ENCODE peak calls at places on chromosomes 2 and 18, in six cellular contexts. E, A, M, Z, R and O are unnamed samples.

GRCh38 chr18:47883771-47884413 is 46.6 kb downstream of the SMAD2 start:
- DNase-seq in E (peak; percentile 40), Z (peak; percentile 74), M (no peak), R (peak; percentile 49), A (no peak), O (peak; percentile 12)

GRCh38 chr2:234846589-234847363 is 105.0 kb upstream of the SH3BP4 start:
- DNase-seq in A (no peak), M (no peak), Z (no peak), R (no peak), E (no peak), O (no peak)

GRCh38 chr2:136376211-136376610 is 258.3 kb upstream of the CXCR4 start:
- DNase-seq in E (no peak), Z (no peak), M (no peak), A (no peak), R (no peak), O (no peak)

GRCh38 chr2:190607014-190607597 is 41.8 kb upstream of the NAB1 start:
- DNase-seq in M (peak; percentile 4), R (no peak), E (peak; percentile 32), Z (peak; percentile 58), A (no peak), O (no peak)

GRCh38 chr18:47901624-47902362 is 28.7 kb downstream of the SMAD2 start:
- DNase-seq in Z (no peak), R (no peak), A (no peak), M (no peak), E (no peak), O (peak; percentile 8)

GRCh38 chr2:66531156-66531555 is 96.2 kb downstream of the MEIS1 start:
- DNase-seq in R (no peak), A (no peak), M (no peak), E (peak; percentile 50), Z (no peak), O (no peak)

GRCh38 chr2:227623225-227623624 is 5.9 kb downstream of the SCYGR4 start:
- DNase-seq in Z (peak; percentile 64), A (peak; percentile 8), E (peak; percentile 58), R (no peak), M (no peak), O (peak; percentile 79)

GRCh38 chr2:28415010-28415409 is 22.4 kb downstream of the FOSL2 start:
- DNase-seq in M (no peak), E (no peak), Z (peak; percentile 5), R (no peak), A (no peak), O (no peak)

GRCh38 chr2:9310390-9310789 is 103.8 kb downstream of the ASAP2 start:
- DNase-seq in R (no peak), M (no peak), A (peak; percentile 55), E (peak; percentile 83), Z (peak; percentile 82), O (peak; percentile 80)

GRCh38 chr2:235870515-235870914 is 297.7 kb downstream of the GBX2 start:
- DNase-seq in E (no peak), Z (no peak), A (no peak), M (no peak), R (no peak), O (no peak)

GRCh38 chr18:45874501-45875184 is 49.2 kb downstream of the SIGLEC15 start:
- DNase-seq in E (no peak), R (peak; percentile 74), A (no peak), M (no peak), Z (no peak), O (peak; percentile 42)

GRCh38 chr18:10499230-10499629 is 26.6 kb upstream of the NAPG start:
- DNase-seq in A (no peak), R (no peak), E (no peak), M (no peak), Z (no peak), O (no peak)

GRCh38 chr2:233048569-233049193 is 11.5 kb upstream of the INPP5D start:
- DNase-seq in R (no peak), Z (no peak), E (no peak), M (no peak), A (no peak), O (no peak)

GRCh38 chr18:56124186-56124585 is 514.2 kb downstream of the TXNL1 start:
- DNase-seq in R (no peak), M (no peak), A (peak; percentile 44), E (peak; percentile 28), Z (peak; percentile 80), O (no peak)

GRCh38 chr18:55587341-55588000 is 521 bp downstream of the TCF4 start:
- DNase-seq in M (peak; percentile 35), Z (peak; percentile 56), A (no peak), E (peak; percentile 71), R (peak; percentile 4), O (no peak)

GRCh38 chr18:13137041-13137938 is 81.3 kb upstream of the LDLRAD4 start:
- DNase-seq in A (no peak), M (peak; percentile 63), R (peak; percentile 48), E (no peak), Z (peak; percentile 10), O (peak; percentile 21)

GRCh38 chr2:112803691-112804521 is 19.6 kb upstream of the IL1A start:
- DNase-seq in E (peak; percentile 43), A (no peak), M (no peak), Z (peak; percentile 84), R (no peak), O (peak; percentile 9)

GRCh38 chr2:172423120-172423519 is 4.3 kb upstream of the ITGA6 start:
- DNase-seq in R (no peak), E (no peak), Z (no peak), M (no peak), A (no peak), O (no peak)

GRCh38 chr2:118847447-118848172 is at the start of gene EN1:
- DNase-seq in R (peak; percentile 55), A (peak; percentile 62), E (peak; percentile 31), M (peak; percentile 54), Z (peak; percentile 81), O (no peak)

GRCh38 chr18:11327656-11328055 is 178.3 kb upstream of the PIEZO2 start:
- DNase-seq in M (no peak), R (no peak), Z (peak; percentile 60), A (no peak), E (peak; percentile 48), O (no peak)

GRCh38 chr2:223563462-223563861 is 38.7 kb downstream of the SCG2 start:
- DNase-seq in A (no peak), R (no peak), M (no peak), E (peak; percentile 85), Z (peak; percentile 79), O (peak; percentile 12)

GRCh38 chr2:127056631-127057370 is 50.2 kb downstream of the BIN1 start:
- DNase-seq in M (no peak), R (no peak), E (no peak), Z (no peak), A (no peak), O (no peak)